ENCODE peak calls at places on chromosomes 12 and 14, in five cellular contexts. One of them, this sample, is unnamed.

GRCh38 chr12:71460850-71461609 is 21.4 kb downstream of the LGR5 start:
- DNase-seq in effector memory CD4-positive, alpha-beta T cell: no peak
- DNase-seq in tibial artery: no peak
- DNase-seq in cardiac fibroblast: no peak
- DNase-seq in kidney tubule cell: no peak
- DNase-seq in this sample: no peak

GRCh38 chr12:91127751-91128150 is 16.5 kb upstream of the LUM start:
- DNase-seq in effector memory CD4-positive, alpha-beta T cell: no peak
- DNase-seq in tibial artery: no peak
- DNase-seq in cardiac fibroblast: peak; percentile 67
- DNase-seq in kidney tubule cell: peak; percentile 63
- DNase-seq in this sample: peak; percentile 33

GRCh38 chr12:67451206-67451605 is 182.0 kb downstream of the CAND1 start:
- DNase-seq in effector memory CD4-positive, alpha-beta T cell: no peak
- DNase-seq in tibial artery: no peak
- DNase-seq in cardiac fibroblast: no peak
- DNase-seq in kidney tubule cell: no peak
- DNase-seq in this sample: no peak

GRCh38 chr14:21714318-21714929 is 40.8 kb upstream of the OR4E1 start:
- DNase-seq in effector memory CD4-positive, alpha-beta T cell: no peak
- DNase-seq in tibial artery: no peak
- DNase-seq in cardiac fibroblast: no peak
- DNase-seq in kidney tubule cell: no peak
- DNase-seq in this sample: no peak

GRCh38 chr14:91417134-91417982 is at the start of gene CCDC88C:
- DNase-seq in effector memory CD4-positive, alpha-beta T cell: peak; percentile 71
- DNase-seq in tibial artery: no peak
- DNase-seq in cardiac fibroblast: no peak
- DNase-seq in kidney tubule cell: peak; percentile 75
- DNase-seq in this sample: peak; percentile 59

GRCh38 chr12:57315681-57316080 is 64.7 kb upstream of the STAC3 start:
- DNase-seq in effector memory CD4-positive, alpha-beta T cell: no peak
- DNase-seq in tibial artery: no peak
- DNase-seq in cardiac fibroblast: no peak
- DNase-seq in kidney tubule cell: no peak
- DNase-seq in this sample: no peak

GRCh38 chr14:89011727-89012271 is 187.3 kb downstream of the TTC8 start:
- DNase-seq in effector memory CD4-positive, alpha-beta T cell: no peak
- DNase-seq in tibial artery: no peak
- DNase-seq in cardiac fibroblast: peak; percentile 43
- DNase-seq in kidney tubule cell: no peak
- DNase-seq in this sample: no peak

GRCh38 chr14:95294834-95295599 is 24.7 kb downstream of the CLMN start:
- DNase-seq in effector memory CD4-positive, alpha-beta T cell: no peak
- DNase-seq in tibial artery: peak; percentile 55
- DNase-seq in cardiac fibroblast: peak; percentile 86
- DNase-seq in kidney tubule cell: peak; percentile 90
- DNase-seq in this sample: peak; percentile 55

GRCh38 chr14:24261256-24261968 is 1.6 kb downstream of the TGM1 start:
- DNase-seq in effector memory CD4-positive, alpha-beta T cell: no peak
- DNase-seq in tibial artery: no peak
- DNase-seq in cardiac fibroblast: no peak
- DNase-seq in kidney tubule cell: no peak
- DNase-seq in this sample: no peak

GRCh38 chr12:102513739-102514138 is 33.4 kb upstream of the IGF1 start:
- DNase-seq in effector memory CD4-positive, alpha-beta T cell: no peak
- DNase-seq in tibial artery: no peak
- DNase-seq in cardiac fibroblast: no peak
- DNase-seq in kidney tubule cell: no peak
- DNase-seq in this sample: no peak

GRCh38 chr12:110498984-110499706 is 2.8 kb downstream of the VPS29 start:
- DNase-seq in effector memory CD4-positive, alpha-beta T cell: no peak
- DNase-seq in tibial artery: no peak
- DNase-seq in cardiac fibroblast: peak; percentile 62
- DNase-seq in kidney tubule cell: peak; percentile 41
- DNase-seq in this sample: peak; percentile 10

GRCh38 chr14:75561013-75561432 is 17.4 kb upstream of the FLVCR2 start:
- DNase-seq in effector memory CD4-positive, alpha-beta T cell: no peak
- DNase-seq in tibial artery: peak; percentile 81
- DNase-seq in cardiac fibroblast: peak; percentile 83
- DNase-seq in kidney tubule cell: peak; percentile 91
- DNase-seq in this sample: peak; percentile 82

GRCh38 chr12:45235087-45236025 is 19.5 kb downstream of the ANO6 start:
- DNase-seq in effector memory CD4-positive, alpha-beta T cell: no peak
- DNase-seq in tibial artery: no peak
- DNase-seq in cardiac fibroblast: peak; percentile 75
- DNase-seq in kidney tubule cell: peak; percentile 89
- DNase-seq in this sample: peak; percentile 94

GRCh38 chr12:8681129-8681902 is 16.5 kb upstream of the RIMKLB start:
- DNase-seq in effector memory CD4-positive, alpha-beta T cell: no peak
- DNase-seq in tibial artery: no peak
- DNase-seq in cardiac fibroblast: peak; percentile 83
- DNase-seq in kidney tubule cell: peak; percentile 39
- DNase-seq in this sample: no peak

GRCh38 chr12:105348561-105348960 is 18.1 kb downstream of the C12orf75 start:
- DNase-seq in effector memory CD4-positive, alpha-beta T cell: no peak
- DNase-seq in tibial artery: no peak
- DNase-seq in cardiac fibroblast: no peak
- DNase-seq in kidney tubule cell: no peak
- DNase-seq in this sample: no peak

GRCh38 chr12:23368590-23368989 is 580.9 kb downstream of the SOX5 start:
- DNase-seq in effector memory CD4-positive, alpha-beta T cell: no peak
- DNase-seq in tibial artery: no peak
- DNase-seq in cardiac fibroblast: no peak
- DNase-seq in kidney tubule cell: no peak
- DNase-seq in this sample: no peak

GRCh38 chr14:91113829-91114078 is at the start of gene DGLUCY:
- DNase-seq in effector memory CD4-positive, alpha-beta T cell: peak; percentile 34
- DNase-seq in tibial artery: no peak
- DNase-seq in cardiac fibroblast: no peak
- DNase-seq in kidney tubule cell: peak; percentile 80
- DNase-seq in this sample: peak; percentile 83